ENCODE peak calls at places on chromosomes 7 and 10, in eight cellular contexts. D is CD8-positive, alpha-beta T cell; N is choroid plexus epithelial cell; P is PC-9; G is astrocyte of the spinal cord; F is tibial artery; X is AG04450; Q is mammary epithelial cell. R is an unnamed sample.

GRCh38 chr10:32795598-32796183 is 162.3 kb downstream of the ITGB1 start:
- DNase-seq in D (no peak), N (peak), P (no peak), G (peak), F (no peak), X (no peak), Q (peak), R (peak)

GRCh38 chr10:3468919-3469638 is 296.5 kb upstream of the PITRM1 start:
- DNase-seq in D (no peak), N (peak), P (peak), G (peak), F (peak), X (peak), Q (peak), R (peak)

GRCh38 chr7:87564290-87564963 is 36.3 kb downstream of the ABCB1 start:
- DNase-seq in D (peak), N (peak), P (no peak), G (no peak), F (no peak), X (no peak), Q (peak), R (no peak)

GRCh38 chr7:35255417-35255798 is 1.5 kb upstream of the TBX20 start:
- DNase-seq in D (no peak), N (no peak), P (no peak), G (no peak), F (no peak), X (no peak), Q (no peak), R (no peak)

GRCh38 chr7:140877249-140877524 is 47.5 kb downstream of the BRAF start:
- DNase-seq in D (no peak), N (peak), P (no peak), G (no peak), F (no peak), X (no peak), Q (no peak), R (peak)

GRCh38 chr10:122981066-122981464 is 864 bp downstream of the PSTK start:
- DNase-seq in D (no peak), N (peak), P (no peak), G (peak), F (no peak), X (no peak), Q (peak), R (peak)

GRCh38 chr7:111394891-111395290 is 167.4 kb downstream of the IMMP2L start:
- DNase-seq in D (no peak), N (no peak), P (no peak), G (no peak), F (no peak), X (no peak), Q (no peak), R (no peak)

GRCh38 chr7:78768859-78769258 is 684.6 kb downstream of the MAGI2 start:
- DNase-seq in D (no peak), N (peak), P (no peak), G (no peak), F (no peak), X (no peak), Q (no peak), R (peak)

GRCh38 chr7:157616426-157616825 is 279.6 kb downstream of the DNAJB6 start:
- DNase-seq in D (no peak), N (no peak), P (no peak), G (peak), F (no peak), X (no peak), Q (no peak), R (no peak)

GRCh38 chr10:98602224-98602623 is 155.5 kb upstream of the HPS1 start:
- DNase-seq in D (no peak), N (no peak), P (no peak), G (no peak), F (no peak), X (no peak), Q (no peak), R (no peak)

GRCh38 chr10:123496336-123496735 is 169.8 kb upstream of the GPR26 start:
- DNase-seq in D (no peak), N (no peak), P (no peak), G (no peak), F (no peak), X (no peak), Q (no peak), R (peak)

GRCh38 chr7:116653646-116654045 is 18.4 kb upstream of the MET start:
- DNase-seq in D (no peak), N (no peak), P (no peak), G (no peak), F (no peak), X (no peak), Q (peak), R (no peak)

GRCh38 chr10:87675396-87676376 is 16.0 kb downstream of the PAPSS2 start:
- DNase-seq in D (no peak), N (peak), P (peak), G (peak), F (no peak), X (peak), Q (peak), R (peak)

GRCh38 chr10:78531088-78531487 is 497.4 kb downstream of the RPS24 start:
- DNase-seq in D (no peak), N (no peak), P (no peak), G (no peak), F (peak), X (no peak), Q (peak), R (no peak)

GRCh38 chr10:28587970-28588290 is 55.0 kb downstream of the WAC start:
- DNase-seq in D (no peak), N (peak), P (no peak), G (peak), F (no peak), X (peak), Q (peak), R (peak)

GRCh38 chr10:117541909-117542705 is 439 bp upstream of the EMX2 start:
- DNase-seq in D (no peak), N (peak), P (no peak), G (peak), F (peak), X (no peak), Q (no peak), R (peak)

GRCh38 chr10:117542706-117543244 is at the start of gene EMX2:
- DNase-seq in D (no peak), N (no peak), P (no peak), G (no peak), F (no peak), X (no peak), Q (no peak), R (no peak)

GRCh38 chr10:117539903-117540639 is 2.5 kb upstream of the EMX2 start:
- DNase-seq in D (no peak), N (no peak), P (no peak), G (no peak), F (no peak), X (no peak), Q (no peak), R (no peak)

GRCh38 chr10:117540640-117541404 is 1.7 kb upstream of the EMX2 start:
- DNase-seq in D (no peak), N (no peak), P (no peak), G (no peak), F (no peak), X (no peak), Q (no peak), R (no peak)

GRCh38 chr10:117541405-117541908 is 1.1 kb upstream of the EMX2 start:
- DNase-seq in D (no peak), N (peak), P (no peak), G (no peak), F (peak), X (no peak), Q (no peak), R (no peak)
- H3K4me3 ChIP-seq in D (no peak), N (peak), P (no peak), G (no peak), F (peak), X (no peak), Q (no peak), R (no peak)

DNA sequence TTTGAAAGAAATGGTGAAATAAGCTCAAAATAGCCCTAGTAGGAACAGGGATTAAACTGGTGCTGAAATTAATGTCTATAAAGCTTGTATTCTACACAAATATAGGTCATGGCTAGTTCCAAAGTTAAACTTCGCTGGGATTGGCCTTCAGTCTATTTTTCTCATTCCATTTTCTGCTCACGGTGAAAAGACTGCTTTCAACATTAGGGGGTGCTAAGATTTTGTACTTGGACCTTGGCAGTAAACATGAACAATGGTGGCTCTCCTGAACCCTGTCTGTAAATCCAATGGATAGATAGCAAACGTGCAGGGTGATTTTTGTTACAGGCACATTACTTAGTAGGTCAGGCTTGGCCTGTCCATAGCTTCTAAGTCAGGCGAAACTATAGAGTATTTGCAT is 36.0 kb upstream of the RSU1 start:
- DNase-seq in D (no peak), N (peak), P (no peak), G (peak), F (no peak), X (no peak), Q (no peak), R (peak)
- TF ChIP-seq CTCF in D (no peak), N (peak), P (no peak), G (peak), F (no peak), X (peak), Q (peak), R (peak)

GRCh38 chr10:35635576-35635975 is 6.5 kb downstream of the FZD8 start:
- DNase-seq in D (no peak), N (peak), P (no peak), G (peak), F (no peak), X (peak), Q (peak), R (peak)
- H3K4me3 ChIP-seq in D (no peak), N (peak), P (no peak), G (no peak), F (no peak), X (no peak), Q (no peak), R (peak)

GRCh38 chr7:155799514-155799913 is 12.7 kb downstream of the SHH start:
- DNase-seq in D (no peak), N (peak), P (no peak), G (no peak), F (no peak), X (no peak), Q (no peak), R (peak)

GRCh38 chr7:155796381-155797261 is 15.6 kb downstream of the SHH start:
- DNase-seq in D (peak), N (peak), P (no peak), G (no peak), F (no peak), X (no peak), Q (no peak), R (peak)

GRCh38 chr7:155795951-155796350 is 16.3 kb downstream of the SHH start:
- DNase-seq in D (no peak), N (no peak), P (no peak), G (no peak), F (no peak), X (no peak), Q (no peak), R (no peak)

GRCh38 chr7:155798673-155799439 is 13.4 kb downstream of the SHH start:
- DNase-seq in D (no peak), N (no peak), P (no peak), G (no peak), F (no peak), X (no peak), Q (no peak), R (no peak)

GRCh38 chr7:155797262-155798250 is 14.7 kb downstream of the SHH start:
- DNase-seq in D (no peak), N (no peak), P (no peak), G (no peak), F (no peak), X (no peak), Q (no peak), R (no peak)
- TF ChIP-seq CTCF in D (no peak), N (no peak), P (peak), G (no peak), F (no peak), X (no peak), Q (peak), R (no peak)

DNA sequence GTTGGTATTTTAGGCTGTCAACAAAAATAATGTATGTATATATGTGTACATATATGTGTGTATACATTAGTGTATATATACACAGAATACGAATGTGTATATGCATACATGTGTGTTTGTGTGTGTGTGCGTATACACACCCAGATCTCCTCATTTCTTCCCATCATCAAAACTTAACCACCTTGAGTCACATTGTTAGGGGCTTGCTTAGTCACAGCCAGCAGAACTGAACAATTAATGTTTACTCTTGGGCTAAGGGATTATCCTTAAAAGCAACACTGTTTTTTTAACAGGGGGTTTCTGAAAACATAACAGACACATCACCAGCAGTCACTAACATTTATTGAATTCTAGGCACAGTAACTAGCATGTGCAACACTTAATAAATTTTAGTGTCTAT is 83.0 kb upstream of the ASAH2 start:
- DNase-seq in D (no peak), N (no peak), P (no peak), G (no peak), F (no peak), X (no peak), Q (no peak), R (no peak)
- H3K4me3 ChIP-seq in D (no peak), N (no peak), P (no peak), G (no peak), F (no peak), X (no peak), Q (no peak), R (no peak)

GRCh38 chr7:98102170-98102569 is 4.5 kb upstream of the LMTK2 start:
- DNase-seq in D (no peak), N (no peak), P (no peak), G (no peak), F (no peak), X (no peak), Q (no peak), R (no peak)

GRCh38 chr7:98107313-98107691 is 640 bp downstream of the LMTK2 start:
- DNase-seq in D (no peak), N (peak), P (no peak), G (no peak), F (no peak), X (no peak), Q (peak), R (peak)

GRCh38 chr7:98105942-98106544 is 619 bp upstream of the LMTK2 start:
- DNase-seq in D (no peak), N (no peak), P (peak), G (no peak), F (no peak), X (no peak), Q (peak), R (no peak)

GRCh38 chr7:98110249-98111022 is 3.8 kb downstream of the LMTK2 start:
- DNase-seq in D (no peak), N (peak), P (peak), G (no peak), F (no peak), X (no peak), Q (no peak), R (peak)

DNA sequence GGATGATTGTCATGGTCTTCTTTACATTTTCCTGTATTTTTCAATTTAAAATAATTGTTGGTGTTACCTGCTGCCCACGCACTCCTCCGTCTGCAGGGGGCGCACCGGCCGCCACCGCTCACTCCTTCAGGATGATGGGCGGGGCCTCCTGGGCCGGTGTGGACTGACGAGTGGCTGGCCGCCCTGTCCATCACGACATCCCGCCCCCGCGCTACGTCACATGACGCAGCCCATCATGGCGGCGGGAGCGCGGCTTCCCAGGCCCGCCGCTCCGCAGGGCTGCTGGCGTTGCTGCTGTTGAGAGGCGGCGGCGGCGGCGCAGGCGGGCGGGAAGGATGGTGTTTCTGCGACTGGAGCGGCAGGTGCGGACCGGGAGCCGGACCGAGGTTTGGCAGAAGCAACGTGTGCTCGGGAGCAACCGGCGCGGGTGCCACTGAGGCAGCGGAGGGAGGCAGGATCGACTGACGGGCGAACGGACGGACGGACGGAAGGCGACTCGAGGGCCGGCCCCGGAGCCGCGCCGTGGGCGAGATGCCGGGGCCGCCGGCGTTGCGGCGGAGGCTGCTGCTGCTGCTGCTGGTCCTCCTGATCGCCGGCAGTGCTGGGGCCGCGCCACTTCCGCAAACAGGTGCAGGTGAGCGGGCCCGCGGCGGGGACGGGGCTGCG is at the start of gene LMTK2:
- DNase-seq in D (peak), N (peak), P (peak), G (peak), F (peak), X (peak), Q (peak), R (peak)
- TF ChIP-seq CTCF in D (peak), N (peak), P (peak), G (peak), F (peak), X (peak), Q (peak), R (peak)

DNA sequence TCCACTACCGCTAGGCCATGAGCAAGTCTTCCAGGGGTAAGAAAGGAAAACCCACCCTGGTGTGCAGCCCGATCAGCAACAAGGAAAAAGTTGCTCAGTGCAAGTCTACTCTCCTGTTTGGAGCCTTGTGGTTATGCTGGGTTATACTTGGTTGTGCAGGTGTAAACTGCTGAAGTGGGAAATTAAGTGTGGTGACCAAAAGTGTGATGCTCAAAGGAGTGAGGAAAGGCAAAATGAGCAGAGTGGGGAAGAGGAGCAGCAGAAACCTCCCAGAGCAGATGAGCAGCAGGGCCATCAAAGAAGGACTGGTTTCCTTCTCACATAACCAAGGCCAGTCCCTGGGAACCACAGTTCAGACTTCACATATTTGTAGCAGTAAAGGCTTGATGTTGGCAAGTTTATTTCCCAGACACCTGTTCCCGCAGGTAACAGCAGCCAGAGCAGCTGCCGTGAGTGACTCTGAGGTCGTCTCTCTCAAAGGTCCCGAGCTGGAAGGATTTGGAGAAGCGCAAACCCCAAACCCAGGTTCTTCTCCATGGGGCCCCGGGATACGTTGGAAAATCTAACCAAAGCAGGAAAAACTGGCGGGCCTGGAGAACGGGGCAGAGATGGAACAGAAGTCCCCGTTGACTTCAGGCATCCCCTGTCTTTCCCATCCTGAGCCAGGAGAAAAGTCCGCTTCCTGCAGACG is 607 bp upstream of the SMO start:
- DNase-seq in D (no peak), N (no peak), P (no peak), G (no peak), F (no peak), X (no peak), Q (no peak), R (no peak)
- H3K4me3 ChIP-seq in D (no peak), N (peak), P (no peak), G (peak), F (peak), X (peak), Q (peak), R (peak)

GRCh38 chr7:30717181-30717580 is 34.8 kb upstream of the INMT start:
- DNase-seq in D (no peak), N (no peak), P (peak), G (no peak), F (no peak), X (no peak), Q (peak), R (no peak)
- TF ChIP-seq CTCF in D (no peak), N (no peak), P (peak), G (no peak), F (no peak), X (no peak), Q (peak), R (no peak)

DNA sequence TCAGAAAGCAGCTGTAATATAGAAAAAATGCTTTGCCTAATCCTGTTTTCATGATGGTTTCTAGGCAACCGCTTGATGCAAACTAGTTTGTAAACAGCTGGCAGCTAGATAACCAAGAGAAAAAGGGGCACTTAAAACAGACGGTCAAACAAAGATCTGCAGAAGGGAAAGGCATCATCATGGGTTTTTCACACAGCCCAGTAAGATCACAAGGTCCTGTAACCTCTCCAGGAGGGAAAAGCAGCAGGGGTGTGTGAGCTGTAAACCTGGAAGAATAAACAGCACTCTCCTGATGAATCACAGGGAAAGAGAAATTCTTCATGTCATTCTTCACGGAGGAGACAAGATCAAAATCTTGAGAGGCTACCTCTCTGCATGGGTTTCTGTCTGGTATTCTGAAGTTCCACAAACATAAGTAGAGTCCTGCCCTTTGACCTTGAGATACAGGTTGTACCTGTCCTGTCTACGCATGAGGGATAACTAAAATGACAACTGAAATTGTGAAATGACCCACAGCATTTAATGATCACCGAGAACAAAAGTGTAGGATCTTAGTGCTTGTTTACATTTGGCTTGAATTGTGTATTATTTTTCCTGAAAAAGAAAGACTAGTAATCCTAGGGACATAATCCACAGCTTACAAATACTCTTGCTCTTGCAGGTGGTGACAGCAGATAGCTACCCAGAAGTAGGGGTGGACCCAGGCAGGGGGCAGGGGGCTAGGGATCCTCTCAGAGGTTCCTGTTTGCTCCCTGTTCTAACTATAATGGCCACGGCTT is 48.0 kb downstream of the CREB3L2 start:
- DNase-seq in D (no peak), N (peak), P (peak), G (peak), F (no peak), X (no peak), Q (peak), R (peak)
- H3K4me3 ChIP-seq in D (no peak), N (no peak), P (peak), G (no peak), F (no peak), X (peak), Q (no peak), R (no peak)

GRCh38 chr10:129332476-129332875 is 134.6 kb upstream of the MGMT start:
- DNase-seq in D (no peak), N (peak), P (no peak), G (no peak), F (no peak), X (no peak), Q (no peak), R (no peak)
- TF ChIP-seq CTCF in D (peak), N (peak), P (no peak), G (peak), F (peak), X (no peak), Q (no peak), R (no peak)

R was measured in fibroblast of the aortic adventitia.